ENCODE peak calls at places on chromosomes 16 and 17, in ten cellular contexts. One of them, this sample, is unnamed.

GRCh38 chr16:48499822-48500440 is 110.0 kb downstream of the N4BP1 start:
- DNase-seq in HFF-Myc: peak
- DNase-seq in kidney: no peak
- DNase-seq in keratinocyte: no peak
- DNase-seq in fibroblast of pulmonary artery: peak
- DNase-seq in mesothelial cell of epicardium: no peak
- DNase-seq in astrocyte of the spinal cord: peak
- DNase-seq in HCT116: no peak
- DNase-seq in colonic mucosa: no peak
- DNase-seq in A549: peak
- DNase-seq in this sample: no peak

GRCh38 chr16:89922884-89923639 is at the start of gene TUBB3:
- DNase-seq in HFF-Myc: no peak
- DNase-seq in kidney: peak
- DNase-seq in keratinocyte: no peak
- DNase-seq in fibroblast of pulmonary artery: peak
- DNase-seq in mesothelial cell of epicardium: peak
- DNase-seq in astrocyte of the spinal cord: peak
- DNase-seq in HCT116: peak
- DNase-seq in colonic mucosa: peak
- DNase-seq in A549: peak
- DNase-seq in this sample: peak

GRCh38 chr17:58005031-58005727 is 1.9 kb downstream of the SRSF1 start:
- DNase-seq in HFF-Myc: no peak
- DNase-seq in kidney: no peak
- DNase-seq in keratinocyte: no peak
- DNase-seq in fibroblast of pulmonary artery: no peak
- DNase-seq in mesothelial cell of epicardium: no peak
- DNase-seq in astrocyte of the spinal cord: no peak
- DNase-seq in HCT116: no peak
- DNase-seq in colonic mucosa: peak
- DNase-seq in A549: peak
- DNase-seq in this sample: no peak

GRCh38 chr16:27718767-27719445 is 169.0 kb downstream of the KATNIP start:
- DNase-seq in HFF-Myc: no peak
- DNase-seq in kidney: peak
- DNase-seq in keratinocyte: no peak
- DNase-seq in fibroblast of pulmonary artery: no peak
- DNase-seq in mesothelial cell of epicardium: no peak
- DNase-seq in astrocyte of the spinal cord: no peak
- DNase-seq in HCT116: peak
- DNase-seq in colonic mucosa: no peak
- DNase-seq in A549: no peak
- DNase-seq in this sample: no peak

GRCh38 chr16:71344315-71344905 is 14.1 kb upstream of the CALB2 start:
- DNase-seq in HFF-Myc: no peak
- DNase-seq in kidney: no peak
- DNase-seq in keratinocyte: no peak
- DNase-seq in fibroblast of pulmonary artery: no peak
- DNase-seq in mesothelial cell of epicardium: no peak
- DNase-seq in astrocyte of the spinal cord: no peak
- DNase-seq in HCT116: no peak
- DNase-seq in colonic mucosa: no peak
- DNase-seq in A549: no peak
- DNase-seq in this sample: no peak

GRCh38 chr17:36686123-36686669 is 84.8 kb downstream of the MRM1 start:
- DNase-seq in HFF-Myc: no peak
- DNase-seq in kidney: no peak
- DNase-seq in keratinocyte: peak
- DNase-seq in fibroblast of pulmonary artery: no peak
- DNase-seq in mesothelial cell of epicardium: no peak
- DNase-seq in astrocyte of the spinal cord: no peak
- DNase-seq in HCT116: no peak
- DNase-seq in colonic mucosa: no peak
- DNase-seq in A549: no peak
- DNase-seq in this sample: no peak

GRCh38 chr16:3187798-3188674 is at the start of gene OR1F1:
- DNase-seq in HFF-Myc: peak
- DNase-seq in kidney: no peak
- DNase-seq in keratinocyte: no peak
- DNase-seq in fibroblast of pulmonary artery: peak
- DNase-seq in mesothelial cell of epicardium: peak
- DNase-seq in astrocyte of the spinal cord: peak
- DNase-seq in HCT116: peak
- DNase-seq in colonic mucosa: no peak
- DNase-seq in A549: peak
- DNase-seq in this sample: no peak

GRCh38 chr17:6420173-6420641 is 14.7 kb downstream of the AIPL1 start:
- DNase-seq in HFF-Myc: no peak
- DNase-seq in kidney: no peak
- DNase-seq in keratinocyte: no peak
- DNase-seq in fibroblast of pulmonary artery: peak
- DNase-seq in mesothelial cell of epicardium: no peak
- DNase-seq in astrocyte of the spinal cord: peak
- DNase-seq in HCT116: no peak
- DNase-seq in colonic mucosa: no peak
- DNase-seq in A549: peak
- DNase-seq in this sample: peak

GRCh38 chr16:4081035-4081434 is 35.2 kb downstream of the ADCY9 start:
- DNase-seq in HFF-Myc: no peak
- DNase-seq in kidney: no peak
- DNase-seq in keratinocyte: no peak
- DNase-seq in fibroblast of pulmonary artery: no peak
- DNase-seq in mesothelial cell of epicardium: no peak
- DNase-seq in astrocyte of the spinal cord: no peak
- DNase-seq in HCT116: no peak
- DNase-seq in colonic mucosa: no peak
- DNase-seq in A549: no peak
- DNase-seq in this sample: no peak

GRCh38 chr17:27294689-27295630 is 1.0 kb downstream of the WSB1 start:
- DNase-seq in HFF-Myc: peak
- DNase-seq in kidney: no peak
- DNase-seq in keratinocyte: no peak
- DNase-seq in fibroblast of pulmonary artery: peak
- DNase-seq in mesothelial cell of epicardium: no peak
- DNase-seq in astrocyte of the spinal cord: peak
- DNase-seq in HCT116: peak
- DNase-seq in colonic mucosa: peak
- DNase-seq in A549: peak
- DNase-seq in this sample: peak

GRCh38 chr17:77363821-77364361 is 223.1 kb downstream of the SEC14L1 start:
- DNase-seq in HFF-Myc: no peak
- DNase-seq in kidney: peak
- DNase-seq in keratinocyte: no peak
- DNase-seq in fibroblast of pulmonary artery: peak
- DNase-seq in mesothelial cell of epicardium: no peak
- DNase-seq in astrocyte of the spinal cord: peak
- DNase-seq in HCT116: no peak
- DNase-seq in colonic mucosa: no peak
- DNase-seq in A549: no peak
- DNase-seq in this sample: no peak

GRCh38 chr16:74607967-74608356 is 1.0 kb upstream of the GLG1 start:
- DNase-seq in HFF-Myc: no peak
- DNase-seq in kidney: no peak
- DNase-seq in keratinocyte: no peak
- DNase-seq in fibroblast of pulmonary artery: no peak
- DNase-seq in mesothelial cell of epicardium: no peak
- DNase-seq in astrocyte of the spinal cord: peak
- DNase-seq in HCT116: no peak
- DNase-seq in colonic mucosa: peak
- DNase-seq in A549: no peak
- DNase-seq in this sample: peak

GRCh38 chr17:57459286-57459915 is 203.1 kb downstream of the MSI2 start:
- DNase-seq in HFF-Myc: no peak
- DNase-seq in kidney: no peak
- DNase-seq in keratinocyte: no peak
- DNase-seq in fibroblast of pulmonary artery: peak
- DNase-seq in mesothelial cell of epicardium: no peak
- DNase-seq in astrocyte of the spinal cord: peak
- DNase-seq in HCT116: peak
- DNase-seq in colonic mucosa: no peak
- DNase-seq in A549: peak
- DNase-seq in this sample: no peak

GRCh38 chr17:74810699-74811485 is 34.7 kb upstream of the NAT9 start:
- DNase-seq in HFF-Myc: no peak
- DNase-seq in kidney: no peak
- DNase-seq in keratinocyte: no peak
- DNase-seq in fibroblast of pulmonary artery: no peak
- DNase-seq in mesothelial cell of epicardium: no peak
- DNase-seq in astrocyte of the spinal cord: no peak
- DNase-seq in HCT116: no peak
- DNase-seq in colonic mucosa: no peak
- DNase-seq in A549: no peak
- DNase-seq in this sample: no peak

GRCh38 chr17:34110315-34110714 is 144.8 kb upstream of the CCL2 start:
- DNase-seq in HFF-Myc: no peak
- DNase-seq in kidney: no peak
- DNase-seq in keratinocyte: no peak
- DNase-seq in fibroblast of pulmonary artery: no peak
- DNase-seq in mesothelial cell of epicardium: no peak
- DNase-seq in astrocyte of the spinal cord: no peak
- DNase-seq in HCT116: no peak
- DNase-seq in colonic mucosa: no peak
- DNase-seq in A549: no peak
- DNase-seq in this sample: no peak

DNA sequence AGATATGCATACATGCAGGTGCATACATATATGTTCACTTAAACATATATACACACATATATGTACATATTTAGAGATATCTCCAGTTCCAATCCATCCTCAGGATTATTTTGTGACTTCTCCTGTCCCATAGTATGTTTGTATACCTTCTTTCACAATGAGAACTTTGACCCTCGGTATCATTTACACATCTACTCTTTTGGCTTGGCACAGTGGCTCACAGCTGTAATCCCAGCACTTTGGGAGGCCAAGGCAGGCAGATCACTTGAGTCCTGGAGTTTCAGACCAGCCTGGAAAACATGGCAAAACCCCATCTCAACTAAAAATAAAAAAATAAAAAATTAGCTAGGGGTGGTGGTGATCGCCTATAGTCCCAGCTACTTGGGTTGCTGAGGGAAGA is 148.1 kb upstream of the CCL2 start:
- DNase-seq in HFF-Myc: no peak
- DNase-seq in kidney: no peak
- DNase-seq in keratinocyte: no peak
- DNase-seq in fibroblast of pulmonary artery: no peak
- DNase-seq in mesothelial cell of epicardium: no peak
- DNase-seq in astrocyte of the spinal cord: no peak
- DNase-seq in HCT116: no peak
- DNase-seq in colonic mucosa: no peak
- DNase-seq in A549: no peak
- DNase-seq in this sample: no peak
- TF ChIP-seq CTCF in HFF-Myc: no peak
- TF ChIP-seq CTCF in kidney: no peak
- TF ChIP-seq CTCF in keratinocyte: no peak
- TF ChIP-seq CTCF in fibroblast of pulmonary artery: no peak
- TF ChIP-seq CTCF in mesothelial cell of epicardium: no peak
- TF ChIP-seq CTCF in astrocyte of the spinal cord: no peak
- TF ChIP-seq CTCF in HCT116: no peak
- TF ChIP-seq CTCF in colonic mucosa: no peak
- TF ChIP-seq CTCF in A549: no peak
- TF ChIP-seq CTCF in this sample: no peak

DNA sequence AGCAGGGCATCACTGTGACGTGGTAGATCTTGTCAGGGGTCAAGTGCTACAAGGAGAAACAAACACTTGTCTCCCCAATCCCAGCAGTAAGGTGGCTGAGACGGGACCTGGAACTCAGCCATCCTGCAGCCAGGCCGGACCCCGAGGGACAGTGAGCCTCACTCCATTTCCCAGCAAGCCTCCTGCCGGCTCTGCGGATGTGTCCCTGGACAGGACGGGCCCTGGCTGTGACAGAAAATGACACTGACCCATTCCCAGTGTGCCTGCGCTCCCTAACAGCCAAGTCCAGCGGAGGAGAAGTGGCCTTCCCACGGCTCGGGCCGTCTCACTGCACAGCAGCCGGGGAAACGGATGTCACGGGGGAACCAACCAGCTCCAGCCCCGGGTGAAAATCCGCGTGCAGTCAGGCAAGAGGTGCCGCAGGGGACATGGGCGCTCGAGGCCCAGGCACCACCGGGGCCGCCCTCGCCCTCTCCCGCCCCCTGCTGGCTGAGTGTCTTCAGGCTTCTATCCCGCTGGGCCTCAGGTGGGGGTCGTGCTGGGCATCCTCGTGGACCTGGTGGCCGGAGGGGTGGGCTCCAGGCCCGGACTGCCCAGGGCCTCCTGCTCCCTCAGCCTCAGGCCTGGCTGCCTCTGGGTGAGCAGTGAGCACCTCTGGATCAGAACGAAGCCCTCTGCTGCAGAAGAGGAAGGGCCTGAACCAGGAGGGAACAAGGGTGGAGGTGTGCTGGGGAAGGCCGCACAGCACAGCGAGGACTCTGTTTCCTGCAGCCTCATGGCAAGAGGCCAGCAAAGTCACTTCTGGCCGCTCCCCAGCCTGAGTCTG is 6.7 kb downstream of the HAGHL start:
- DNase-seq in HFF-Myc: no peak
- DNase-seq in kidney: peak
- DNase-seq in keratinocyte: no peak
- DNase-seq in fibroblast of pulmonary artery: no peak
- DNase-seq in mesothelial cell of epicardium: no peak
- DNase-seq in astrocyte of the spinal cord: no peak
- DNase-seq in HCT116: no peak
- DNase-seq in colonic mucosa: no peak
- DNase-seq in A549: peak
- DNase-seq in this sample: peak
- TF ChIP-seq CTCF in HFF-Myc: peak
- TF ChIP-seq CTCF in kidney: no peak
- TF ChIP-seq CTCF in keratinocyte: peak
- TF ChIP-seq CTCF in fibroblast of pulmonary artery: peak
- TF ChIP-seq CTCF in mesothelial cell of epicardium: no peak
- TF ChIP-seq CTCF in astrocyte of the spinal cord: peak
- TF ChIP-seq CTCF in HCT116: peak
- TF ChIP-seq CTCF in colonic mucosa: peak
- TF ChIP-seq CTCF in A549: peak
- TF ChIP-seq CTCF in this sample: peak

GRCh38 chr17:66021757-66022156 is 170.2 kb downstream of the CEP112 start:
- DNase-seq in HFF-Myc: no peak
- DNase-seq in kidney: no peak
- DNase-seq in keratinocyte: no peak
- DNase-seq in fibroblast of pulmonary artery: no peak
- DNase-seq in mesothelial cell of epicardium: no peak
- DNase-seq in astrocyte of the spinal cord: no peak
- DNase-seq in HCT116: no peak
- DNase-seq in colonic mucosa: no peak
- DNase-seq in A549: no peak
- DNase-seq in this sample: no peak
- TF ChIP-seq CTCF in HFF-Myc: peak
- TF ChIP-seq CTCF in kidney: no peak
- TF ChIP-seq CTCF in keratinocyte: peak
- TF ChIP-seq CTCF in fibroblast of pulmonary artery: no peak
- TF ChIP-seq CTCF in mesothelial cell of epicardium: no peak
- TF ChIP-seq CTCF in astrocyte of the spinal cord: no peak
- TF ChIP-seq CTCF in HCT116: no peak
- TF ChIP-seq CTCF in colonic mucosa: no peak
- TF ChIP-seq CTCF in A549: no peak
- TF ChIP-seq CTCF in this sample: no peak

DNA sequence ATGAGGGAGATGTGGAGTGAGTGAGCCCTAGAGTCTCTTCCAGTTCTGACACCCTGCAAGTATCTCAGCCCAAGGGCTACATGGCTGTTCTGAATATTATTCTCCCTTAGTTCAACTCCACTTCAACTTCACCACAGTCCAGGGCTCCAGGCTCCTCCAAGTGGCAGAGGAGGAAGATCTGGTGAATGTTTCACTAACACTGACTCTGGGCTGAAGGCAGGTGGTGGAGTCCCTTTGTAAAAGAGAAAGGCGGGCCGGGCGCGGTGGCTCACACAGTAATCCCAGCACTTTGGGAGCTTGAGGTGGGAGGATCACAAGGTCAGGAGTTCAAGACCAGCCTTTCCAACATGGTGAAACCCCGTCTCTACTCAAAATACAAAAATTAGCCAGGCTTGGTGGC is 13.6 kb downstream of the CCDC92B start:
- DNase-seq in HFF-Myc: no peak
- DNase-seq in kidney: no peak
- DNase-seq in keratinocyte: no peak
- DNase-seq in fibroblast of pulmonary artery: no peak
- DNase-seq in mesothelial cell of epicardium: no peak
- DNase-seq in astrocyte of the spinal cord: no peak
- DNase-seq in HCT116: no peak
- DNase-seq in colonic mucosa: peak
- DNase-seq in A549: no peak
- DNase-seq in this sample: no peak
- TF ChIP-seq CTCF in HFF-Myc: no peak
- TF ChIP-seq CTCF in kidney: no peak
- TF ChIP-seq CTCF in keratinocyte: no peak
- TF ChIP-seq CTCF in fibroblast of pulmonary artery: no peak
- TF ChIP-seq CTCF in mesothelial cell of epicardium: no peak
- TF ChIP-seq CTCF in astrocyte of the spinal cord: no peak
- TF ChIP-seq CTCF in HCT116: no peak
- TF ChIP-seq CTCF in colonic mucosa: no peak
- TF ChIP-seq CTCF in A549: no peak
- TF ChIP-seq CTCF in this sample: no peak

This sample was measured in endothelial cell.